ENCODE peak calls at places on chromosome 13, in ten cellular contexts. O is MCF 10A; A is CD8-positive, alpha-beta T cell; S is activated CD8-positive, alpha-beta T cell treated with anti-CD3 and anti-CD28 coated beads, Interleukin-2, amount 10 ng/mL, durations not matched to agents 7 days and 5 days; L is activated CD4-positive, alpha-beta T cell treated with anti-CD3 and anti-CD28 coated beads, Interleukin-2, amount 50 U/mL, for 48 hours; V is neural progenitor cell; C is body of pancreas; N is activated naive CD8-positive, alpha-beta T cell treated with anti-CD3 and anti-CD28 coated beads, Interleukin-2, amount 50 U/mL, for 24 hours; F is PC-3; K is HEK293T. Y is an unnamed sample.

GRCh38 chr13:75372923-75373841 is 108.8 kb downstream of the TBC1D4 start:
- DNase-seq in L (no peak), N (no peak), K (no peak), O (no peak), F (no peak), V (no peak), S (no peak), C (no peak), A (no peak), Y (no peak)

GRCh38 chr13:114100446-114101320 is 31.7 kb downstream of the RASA3 start:
- DNase-seq in K (no peak), L (no peak), N (no peak), O (no peak), F (no peak), C (peak; percentile 67), V (no peak), S (no peak), A (no peak), Y (no peak)

GRCh38 chr13:56902276-56902675 is 238.4 kb upstream of the PRR20A start:
- DNase-seq in S (no peak), L (no peak), O (no peak), C (no peak), A (no peak), F (no peak), K (no peak), N (no peak), V (no peak), Y (no peak)

GRCh38 chr13:114145722-114146121 is 13.3 kb upstream of the RASA3 start:
- DNase-seq in K (no peak), N (no peak), V (peak; percentile 7), A (no peak), C (no peak), S (no peak), F (no peak), O (no peak), L (no peak), Y (no peak)

GRCh38 chr13:111051656-111052232 is 63.4 kb upstream of the ARHGEF7 start:
- DNase-seq in K (no peak), A (no peak), C (no peak), S (no peak), N (no peak), F (no peak), O (no peak), L (no peak), V (no peak), Y (no peak)

GRCh38 chr13:49190901-49191300 is 29.2 kb upstream of the MLNR start:
- DNase-seq in L (no peak), N (no peak), S (no peak), V (no peak), A (no peak), K (no peak), F (no peak), O (no peak), C (no peak), Y (no peak)

GRCh38 chr13:22091222-22091970 is 420.5 kb downstream of the FGF9 start:
- DNase-seq in O (no peak), K (no peak), C (no peak), S (no peak), N (no peak), L (no peak), A (no peak), F (no peak), V (no peak), Y (no peak)

GRCh38 chr13:79658333-79658975 is 177.5 kb downstream of the NDFIP2 start:
- DNase-seq in V (peak; percentile 12), K (no peak), S (no peak), O (no peak), A (no peak), F (no peak), N (no peak), L (no peak), C (no peak), Y (no peak)

GRCh38 chr13:29196409-29197074 is 376.4 kb downstream of the MTUS2 start:
- DNase-seq in V (no peak), C (no peak), K (no peak), L (no peak), A (no peak), S (no peak), F (no peak), O (no peak), N (no peak), Y (no peak)

GRCh38 chr13:33931397-33931987 is 113.5 kb downstream of the RFC3 start:
- DNase-seq in K (peak; percentile 40), A (no peak), L (no peak), F (peak; percentile 75), S (peak; percentile 27), V (peak; percentile 73), N (no peak), O (peak; percentile 71), C (peak; percentile 13), Y (peak; percentile 64)

GRCh38 chr13:46648166-46648607 is 95.2 kb downstream of the LRCH1 start:
- DNase-seq in V (peak; percentile 39), L (no peak), A (no peak), C (peak; percentile 72), K (no peak), F (peak; percentile 13), S (no peak), N (no peak), O (peak; percentile 70), Y (peak; percentile 45)

GRCh38 chr13:99425485-99426341 is 75.6 kb upstream of the TM9SF2 start:
- DNase-seq in L (peak; percentile 60), V (no peak), O (no peak), A (peak; percentile 51), N (peak; percentile 77), K (no peak), S (peak; percentile 78), F (no peak), C (no peak), Y (peak; percentile 48)

GRCh38 chr13:30255696-30256095 is 51.7 kb downstream of the KATNAL1 start:
- DNase-seq in A (no peak), K (no peak), S (no peak), L (no peak), V (no peak), F (no peak), O (no peak), C (no peak), N (no peak), Y (no peak)

GRCh38 chr13:65825039-65825438 is 1405.1 kb downstream of the PCDH9 start:
- DNase-seq in C (no peak), V (no peak), K (no peak), S (no peak), A (no peak), F (peak; percentile 41), N (no peak), L (no peak), O (no peak), Y (no peak)

GRCh38 chr13:23804166-23804565 is 85.0 kb downstream of the MIPEP start:
- DNase-seq in S (no peak), O (no peak), L (no peak), V (no peak), F (no peak), C (no peak), K (no peak), A (no peak), N (no peak), Y (no peak)

GRCh38 chr13:49877629-49878218 is 58.4 kb downstream of the SPRYD7 start:
- DNase-seq in N (no peak), F (peak; percentile 22), C (no peak), O (peak; percentile 47), K (no peak), S (no peak), L (no peak), A (no peak), V (peak; percentile 41), Y (peak; percentile 32)

GRCh38 chr13:24124789-24125476 is 35.6 kb upstream of the SPATA13 start:
- DNase-seq in O (no peak), A (no peak), S (no peak), K (no peak), L (no peak), C (no peak), N (no peak), F (no peak), V (peak; percentile 12), Y (peak; percentile 11)

GRCh38 chr13:24128112-24128511 is 32.4 kb upstream of the SPATA13 start:
- DNase-seq in S (no peak), L (no peak), K (no peak), O (no peak), N (no peak), A (no peak), V (no peak), C (no peak), F (peak; percentile 30), Y (no peak)

GRCh38 chr13:79874396-79875360 is 393.7 kb downstream of the NDFIP2 start:
- DNase-seq in O (peak; percentile 4), F (no peak), V (no peak), C (no peak), L (no peak), S (no peak), K (no peak), N (no peak), A (no peak), Y (no peak)

GRCh38 chr13:40505196-40505595 is 161.2 kb downstream of the FOXO1 start:
- DNase-seq in F (peak; percentile 7), V (no peak), L (no peak), K (no peak), S (no peak), A (no peak), O (no peak), N (no peak), C (no peak), Y (no peak)

GRCh38 chr13:45975337-45975736 is 77.2 kb downstream of the ZC3H13 start:
- DNase-seq in V (no peak), L (no peak), N (no peak), A (no peak), K (no peak), O (no peak), F (no peak), C (no peak), S (no peak), Y (no peak)

GRCh38 chr13:82847595-82847994 is 1034.7 kb downstream of the SLITRK1 start:
- DNase-seq in S (no peak), V (no peak), N (no peak), O (peak; percentile 25), A (no peak), C (no peak), L (no peak), F (peak; percentile 49), K (no peak), Y (no peak)

GRCh38 chr13:47168086-47168485 is 271.2 kb upstream of the HTR2A start:
- DNase-seq in O (peak; percentile 42), A (no peak), F (peak; percentile 78), S (no peak), V (no peak), K (no peak), L (no peak), N (no peak), C (no peak), Y (no peak)

GRCh38 chr13:95552539-95553270 is at the start of gene CLDN10:
- DNase-seq in F (no peak), K (no peak), A (no peak), O (no peak), C (peak; percentile 85), N (peak; percentile 6), S (no peak), L (no peak), V (peak; percentile 87), Y (no peak)

GRCh38 chr13:41589434-41589833 is 132.1 kb downstream of the RGCC start:
- DNase-seq in N (no peak), L (no peak), A (no peak), V (no peak), C (no peak), F (no peak), O (no peak), K (no peak), S (no peak), Y (no peak)

GRCh38 chr13:101474419-101474957 is 22.0 kb downstream of the ITGBL1 start:
- DNase-seq in L (no peak), S (no peak), K (no peak), O (peak; percentile 73), N (no peak), V (peak; percentile 80), F (peak; percentile 37), C (peak; percentile 13), A (no peak), Y (peak; percentile 4)

GRCh38 chr13:34247596-34247995 is 429.6 kb downstream of the RFC3 start:
- DNase-seq in N (no peak), C (no peak), A (no peak), L (no peak), F (peak; percentile 85), V (no peak), O (peak; percentile 9), K (no peak), S (no peak), Y (no peak)

GRCh38 chr13:33932765-33933406 is 114.9 kb downstream of the RFC3 start:
- DNase-seq in V (no peak), F (no peak), N (no peak), C (no peak), K (no peak), A (no peak), O (no peak), L (no peak), S (no peak), Y (no peak)

Y was measured in NB4.